ENCODE peak calls at places on chromosomes 2 and 18, in four cellular contexts. V is endothelial cell, J is adrenal gland, S is pancreas. K is an unnamed sample.

GRCh38 chr2:156017486-156017885 is 315.0 kb downstream of the NR4A2 start:
- DNase-seq in V (no peak), J (no peak), S (no peak), K (no peak)

GRCh38 chr2:27723372-27724144 is 48.0 kb upstream of the MRPL33 start:
- DNase-seq in V (peak), S (peak), J (peak), K (peak)

GRCh38 chr2:120381192-120381591 is 35.3 kb downstream of the INHBB start:
- DNase-seq in J (no peak), V (no peak), S (no peak), K (no peak)

GRCh38 chr2:233822781-233823730 is 31.3 kb downstream of the HJURP start:
- DNase-seq in S (peak), V (no peak), J (no peak), K (no peak)

GRCh38 chr2:26251893-26252292 is 7.2 kb downstream of the HADHB start:
- DNase-seq in V (no peak), J (peak), S (no peak), K (no peak)

GRCh38 chr2:28287261-28287915 is 105.3 kb upstream of the FOSL2 start:
- DNase-seq in V (no peak), S (no peak), J (no peak), K (no peak)

GRCh38 chr2:130873700-130874346 is 37.1 kb downstream of the ARHGEF4 start:
- DNase-seq in S (peak), J (peak), V (peak), K (peak)

GRCh38 chr2:148988337-148988736 is 50.2 kb upstream of the LYPD6B start:
- DNase-seq in S (no peak), J (no peak), V (no peak), K (no peak)

GRCh38 chr2:197108758-197109157 is 182.3 kb upstream of the PGAP1 start:
- DNase-seq in J (peak), S (no peak), V (no peak), K (no peak)

GRCh38 chr2:117523267-117523666 is 291.2 kb upstream of the DDX18 start:
- DNase-seq in V (no peak), S (peak), J (peak), K (no peak)

GRCh38 chr18:44766461-44766860 is 85.8 kb downstream of the SETBP1 start:
- DNase-seq in S (no peak), J (no peak), V (no peak), K (no peak)

GRCh38 chr2:30708491-30709290 is 98.6 kb downstream of the CAPN13 start:
- DNase-seq in S (peak), V (no peak), J (no peak), K (no peak)

GRCh38 chr18:12121175-12122095 is 27.8 kb downstream of the ANKRD62 start:
- DNase-seq in J (no peak), V (peak), S (peak), K (no peak)
- TF ChIP-seq CTCF in J (no peak), V (peak), S (no peak), K (no peak)

GRCh38 chr2:11375025-11375688 is 30.7 kb upstream of the ROCK2 start:
- DNase-seq in S (no peak), J (no peak), V (no peak), K (no peak)

GRCh38 chr2:11376071-11376470 is 31.6 kb upstream of the ROCK2 start:
- DNase-seq in V (no peak), S (no peak), J (no peak), K (no peak)

GRCh38 chr2:11379558-11379957 is 35.1 kb upstream of the ROCK2 start:
- DNase-seq in J (peak), V (no peak), S (no peak), K (no peak)

GRCh38 chr2:11375689-11376027 is 31.2 kb upstream of the ROCK2 start:
- DNase-seq in J (no peak), S (no peak), V (no peak), K (no peak)

DNA sequence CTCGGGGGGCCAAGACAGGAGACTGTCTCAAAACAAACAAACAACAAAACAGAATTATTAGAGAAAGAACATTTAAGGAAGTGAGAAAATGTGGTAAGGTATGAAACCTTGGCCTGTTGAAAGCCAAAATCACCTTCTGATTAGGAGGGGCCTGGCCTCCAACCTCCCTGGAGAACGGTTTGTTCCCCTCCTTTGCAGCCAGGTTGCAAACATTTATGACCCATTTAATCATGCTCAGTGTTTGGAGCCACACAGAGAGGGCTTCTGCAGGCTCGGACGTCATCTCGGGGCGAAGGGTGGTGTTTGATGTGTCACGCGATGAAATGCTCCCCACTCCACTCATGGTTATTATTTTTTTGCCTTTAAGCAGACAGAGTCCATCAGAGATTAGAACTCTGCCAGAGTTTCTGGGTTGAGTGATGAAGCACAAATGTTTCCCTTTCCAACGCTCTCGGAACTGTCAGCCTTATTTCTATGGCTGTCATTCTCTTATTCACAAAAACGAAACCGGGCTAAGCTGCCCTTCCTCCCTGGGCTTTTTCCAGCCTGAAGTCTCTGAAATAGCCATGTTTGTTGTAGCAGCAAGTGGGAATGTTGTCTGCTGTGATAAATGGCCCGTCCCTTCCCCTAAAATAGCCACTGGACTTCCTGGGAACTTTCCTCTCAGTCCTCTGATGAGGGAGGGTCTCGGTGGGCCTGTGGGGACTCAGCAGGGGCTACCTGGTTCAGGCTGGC is 33.6 kb upstream of the ROCK2 start:
- DNase-seq in S (no peak), V (no peak), J (peak), K (peak)
- TF ChIP-seq CTCF in S (no peak), V (no peak), J (no peak), K (no peak)

DNA sequence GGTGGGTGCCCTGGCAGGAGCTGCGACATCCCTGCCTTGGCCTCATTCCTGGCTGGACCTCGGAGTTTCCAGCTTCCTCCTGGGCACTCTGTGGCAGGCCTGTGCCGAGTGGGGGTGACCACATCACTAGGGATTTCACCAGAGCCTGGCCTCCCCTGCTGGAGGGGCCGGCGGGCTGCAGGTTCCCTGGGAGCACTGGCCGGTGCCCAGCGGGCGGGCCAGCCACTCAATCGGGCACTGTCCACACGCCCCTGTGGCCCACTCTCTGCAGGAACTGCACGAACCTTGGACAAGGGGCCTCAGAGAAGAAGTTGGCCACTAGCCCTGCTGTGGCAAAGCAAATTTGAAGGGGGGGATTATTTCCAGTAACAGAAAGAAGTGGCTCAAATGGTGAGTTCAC is 110.7 kb upstream of the APCDD1 start:
- DNase-seq in J (no peak), S (no peak), V (no peak), K (no peak)
- TF ChIP-seq CTCF in J (no peak), S (no peak), V (no peak), K (no peak)

GRCh38 chr2:216664593-216665034 is 30.7 kb downstream of the IGFBP5 start:
- DNase-seq in V (no peak), J (no peak), S (no peak), K (no peak)
- TF ChIP-seq CTCF in V (no peak), J (no peak), S (no peak), K (no peak)

GRCh38 chr2:236570081-236570979 is 705 bp downstream of the ACKR3 start:
- DNase-seq in J (no peak), V (no peak), S (no peak), K (peak)

GRCh38 chr2:236568922-236569592 is 568 bp upstream of the ACKR3 start:
- DNase-seq in S (no peak), J (no peak), V (no peak), K (no peak)

GRCh38 chr2:236571161-236571560 is 1.5 kb downstream of the ACKR3 start:
- DNase-seq in S (no peak), J (no peak), V (no peak), K (no peak)

GRCh38 chr2:236568068-236568921 is 1.3 kb upstream of the ACKR3 start:
- DNase-seq in J (peak), S (peak), V (peak), K (peak)

GRCh38 chr2:236569593-236569973 is at the start of gene ACKR3:
- DNase-seq in V (peak), S (peak), J (peak), K (peak)
- TF ChIP-seq CTCF in V (no peak), S (no peak), J (peak), K (peak)

GRCh38 chr2:64000630-64001381 is 18.4 kb downstream of the VPS54 start:
- DNase-seq in J (no peak), S (no peak), V (no peak), K (no peak)
- TF ChIP-seq CTCF in J (no peak), S (no peak), V (no peak), K (no peak)

GRCh38 chr2:133586978-133587377 is 18.7 kb upstream of the NCKAP5 start:
- DNase-seq in J (no peak), V (no peak), S (no peak), K (no peak)

GRCh38 chr2:133588144-133588543 is 19.9 kb upstream of the NCKAP5 start:
- DNase-seq in J (no peak), V (no peak), S (no peak), K (no peak)

GRCh38 chr2:133596701-133597393 is 28.6 kb upstream of the NCKAP5 start:
- DNase-seq in J (no peak), V (no peak), S (no peak), K (no peak)

DNA sequence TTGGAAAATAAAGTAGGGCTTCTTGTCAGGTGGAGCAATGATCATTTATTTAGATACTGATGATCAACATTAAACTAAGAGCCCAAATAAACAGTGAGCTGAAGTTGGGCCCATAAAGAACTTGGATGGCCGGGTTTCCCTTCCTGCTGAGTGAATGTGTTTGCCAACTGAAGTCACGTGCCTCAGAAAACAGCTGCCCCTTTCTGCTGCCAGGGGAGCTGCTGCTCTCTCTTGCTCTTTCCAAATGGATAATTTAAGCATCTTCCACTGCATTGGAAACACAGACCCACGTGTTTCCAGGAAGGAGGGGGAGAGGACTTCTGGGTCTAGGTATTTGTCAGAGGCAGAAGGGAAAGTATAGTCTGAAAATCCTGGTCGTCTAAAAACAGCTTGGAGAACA is 22.9 kb upstream of the NCKAP5 start:
- DNase-seq in J (no peak), S (no peak), V (no peak), K (no peak)
- TF ChIP-seq CTCF in J (no peak), S (no peak), V (no peak), K (no peak)

K was measured in GM20000.